ENCODE peak calls at places on chromosome 15, in four cellular contexts. V, S, K and J are unnamed samples.

GRCh38 chr15:44215594-44215993 is 20.5 kb upstream of the FRMD5 start:
- DNase-seq in V (peak; percentile 67), S (no peak), K (peak; percentile 92), J (peak; percentile 95)

GRCh38 chr15:77607111-77607893 is 25.4 kb downstream of the LINGO1 start:
- DNase-seq in V (no peak), S (no peak), K (peak; percentile 32), J (peak; percentile 76)

GRCh38 chr15:89307791-89308190 is 26.8 kb downstream of the POLG start:
- DNase-seq in V (peak; percentile 29), S (no peak), K (peak; percentile 83), J (no peak)

GRCh38 chr15:45126535-45127158 is 3.0 kb downstream of the DUOXA1 start:
- DNase-seq in V (peak; percentile 36), S (peak; percentile 50), K (peak; percentile 43), J (no peak)

GRCh38 chr15:41341519-41341918 is 8.8 kb downstream of the NUSAP1 start:
- DNase-seq in V (no peak), S (no peak), K (no peak), J (no peak)

GRCh38 chr15:26631894-26632293 is 141.0 kb downstream of the GABRB3 start:
- DNase-seq in V (no peak), S (no peak), K (no peak), J (no peak)

GRCh38 chr15:27095809-27096580 is 125.0 kb downstream of the GABRG3 start:
- DNase-seq in V (peak; percentile 3), S (no peak), K (no peak), J (no peak)

GRCh38 chr15:57527382-57528091 is 64.2 kb upstream of the MYZAP start:
- DNase-seq in V (peak; percentile 90), S (peak; percentile 47), K (peak; percentile 78), J (peak; percentile 60)

GRCh38 chr15:101188517-101189340 is 63.1 kb downstream of the CHSY1 start:
- DNase-seq in V (peak; percentile 87), S (no peak), K (peak; percentile 75), J (no peak)

GRCh38 chr15:68641376-68641775 is 62.6 kb downstream of the CORO2B start:
- DNase-seq in V (no peak), S (no peak), K (no peak), J (no peak)

GRCh38 chr15:85011210-85011571 is 29.5 kb downstream of the PDE8A start:
- DNase-seq in V (no peak), S (no peak), K (no peak), J (no peak)

GRCh38 chr15:76152197-76152596 is 92.4 kb downstream of the TMEM266 start:
- DNase-seq in V (no peak), S (no peak), K (no peak), J (no peak)

GRCh38 chr15:70127288-70127746 is 29.6 kb upstream of the TLE3 start:
- DNase-seq in V (peak; percentile 90), S (no peak), K (no peak), J (peak; percentile 99)

GRCh38 chr15:68815598-68815997 is 5.1 kb downstream of the ANP32A start:
- DNase-seq in V (peak; percentile 38), S (no peak), K (no peak), J (no peak)

GRCh38 chr15:68550498-68551295 is 28.1 kb upstream of the CORO2B start:
- DNase-seq in V (peak; percentile 46), S (peak; percentile 71), K (no peak), J (peak; percentile 10)

GRCh38 chr15:72155021-72155621 is 36.9 kb downstream of the SENP8 start:
- DNase-seq in V (peak; percentile 98), S (no peak), K (no peak), J (peak; percentile 14)

GRCh38 chr15:82855286-82856092 is 46.1 kb downstream of the WHAMM start:
- DNase-seq in V (no peak), S (no peak), K (no peak), J (no peak)

GRCh38 chr15:67165653-67166260 is 88.7 kb downstream of the AAGAB start:
- DNase-seq in V (peak; percentile 76), S (no peak), K (no peak), J (no peak)

GRCh38 chr15:78339559-78339958 is 594 bp upstream of the CRABP1 start:
- DNase-seq in V (no peak), S (no peak), K (no peak), J (no peak)

GRCh38 chr15:41972341-41973237 is at the start of gene EHD4:
- DNase-seq in V (peak; percentile 98), S (peak; percentile 94), K (peak; percentile 99), J (peak; percentile 99)

GRCh38 chr15:38414351-38414750 is 39.6 kb upstream of the FAM98B start:
- DNase-seq in V (peak; percentile 67), S (no peak), K (peak; percentile 71), J (peak; percentile 53)

GRCh38 chr15:74788716-74789151 is 6.9 kb downstream of the CSK start:
- DNase-seq in V (no peak), S (peak; percentile 84), K (no peak), J (no peak)

GRCh38 chr15:40323953-40324937 is 753 bp downstream of the INAFM2 start:
- DNase-seq in V (no peak), S (peak; percentile 28), K (no peak), J (no peak)

GRCh38 chr15:101613130-101614000 is 38.8 kb downstream of the TM2D3 start:
- DNase-seq in V (peak; percentile 85), S (no peak), K (peak; percentile 11), J (peak; percentile 41)

GRCh38 chr15:79985571-79985970 is 14.6 kb upstream of the BCL2A1 start:
- DNase-seq in V (no peak), S (no peak), K (no peak), J (no peak)

GRCh38 chr15:70775160-70775559 is 11.8 kb upstream of the UACA start:
- DNase-seq in V (peak; percentile 86), S (no peak), K (peak; percentile 82), J (peak; percentile 55)

GRCh38 chr15:62474771-62475124 is 309.7 kb upstream of the C2CD4B start:
- DNase-seq in V (peak; percentile 32), S (no peak), K (peak; percentile 38), J (no peak)

GRCh38 chr15:90376789-90377188 is 11.3 kb upstream of the IQGAP1 start:
- DNase-seq in V (no peak), S (peak; percentile 79), K (no peak), J (no peak)

GRCh38 chr15:53530762-53531161 is 228.7 kb downstream of the WDR72 start:
- DNase-seq in V (peak; percentile 73), S (no peak), K (no peak), J (no peak)

GRCh38 chr15:92807971-92808571 is 92.1 kb upstream of the CHD2 start:
- DNase-seq in V (peak; percentile 29), S (peak; percentile 62), K (no peak), J (no peak)

GRCh38 chr15:81294501-81294850 is 29.5 kb downstream of the STARD5 start:
- DNase-seq in V (no peak), S (no peak), K (no peak), J (no peak)

GRCh38 chr15:69116391-69116790 is 44.0 kb upstream of the GLCE start:
- DNase-seq in V (no peak), S (no peak), K (no peak), J (no peak)

GRCh38 chr15:58467121-58467721 is 35.4 kb downstream of the LIPC start:
- DNase-seq in V (peak; percentile 99), S (no peak), K (no peak), J (peak; percentile 48)